ENCODE peak calls at places on chromosomes 11 and 22, in nine cellular contexts. One of them, this sample, is unnamed. For H3K4me1, the result is how much of the 10 kb centered on the place peaks cover.

GRCh38 chr11:119388103-119388502 is 6.6 kb upstream of the USP2 start:
- DNase-seq in body of pancreas: no peak
- DNase-seq in heart left ventricle: no peak
- DNase-seq in A549: no peak
- DNase-seq in stomach: no peak
- DNase-seq in upper lobe of left lung: no peak
- DNase-seq in IMR-90: no peak
- DNase-seq in gastrocnemius medialis: no peak
- DNase-seq in prostate gland: no peak
- DNase-seq in this sample: no peak

GRCh38 chr11:62124186-62125113 is 639 bp downstream of the INCENP start:
- DNase-seq in body of pancreas: peak
- DNase-seq in heart left ventricle: peak
- DNase-seq in A549: no peak
- DNase-seq in stomach: no peak
- DNase-seq in upper lobe of left lung: peak
- DNase-seq in IMR-90: peak
- DNase-seq in gastrocnemius medialis: no peak
- DNase-seq in prostate gland: peak
- DNase-seq in this sample: no peak

GRCh38 chr11:118643142-118643994 is 36.0 kb downstream of the PHLDB1 start:
- DNase-seq in body of pancreas: peak
- DNase-seq in heart left ventricle: no peak
- DNase-seq in A549: no peak
- DNase-seq in stomach: no peak
- DNase-seq in upper lobe of left lung: no peak
- DNase-seq in IMR-90: no peak
- DNase-seq in gastrocnemius medialis: peak
- DNase-seq in prostate gland: no peak
- DNase-seq in this sample: peak

GRCh38 chr22:37016134-37016910 is 2.9 kb downstream of the TST start:
- DNase-seq in body of pancreas: no peak
- DNase-seq in heart left ventricle: no peak
- DNase-seq in A549: no peak
- DNase-seq in stomach: peak
- DNase-seq in upper lobe of left lung: no peak
- DNase-seq in IMR-90: no peak
- DNase-seq in gastrocnemius medialis: no peak
- DNase-seq in prostate gland: no peak
- DNase-seq in this sample: no peak

GRCh38 chr11:8080069-8080670 is 841 bp upstream of the TUB start:
- DNase-seq in body of pancreas: no peak
- DNase-seq in heart left ventricle: no peak
- DNase-seq in A549: no peak
- DNase-seq in stomach: no peak
- DNase-seq in upper lobe of left lung: no peak
- DNase-seq in IMR-90: no peak
- DNase-seq in gastrocnemius medialis: no peak
- DNase-seq in prostate gland: no peak
- DNase-seq in this sample: no peak

GRCh38 chr22:31046591-31047226 is 34.4 kb upstream of the SMTN start:
- DNase-seq in body of pancreas: peak
- DNase-seq in heart left ventricle: peak
- DNase-seq in A549: no peak
- DNase-seq in stomach: peak
- DNase-seq in upper lobe of left lung: peak
- DNase-seq in IMR-90: peak
- DNase-seq in gastrocnemius medialis: peak
- DNase-seq in prostate gland: no peak
- DNase-seq in this sample: peak

GRCh38 chr11:66366844-66367477 is 4.6 kb downstream of the SLC29A2 start:
- DNase-seq in body of pancreas: no peak
- DNase-seq in heart left ventricle: no peak
- DNase-seq in A549: no peak
- DNase-seq in stomach: no peak
- DNase-seq in upper lobe of left lung: no peak
- DNase-seq in IMR-90: no peak
- DNase-seq in gastrocnemius medialis: no peak
- DNase-seq in prostate gland: no peak
- DNase-seq in this sample: no peak

GRCh38 chr11:63768232-63769043 is at the start of gene ZFTA:
- DNase-seq in body of pancreas: peak
- DNase-seq in heart left ventricle: peak
- DNase-seq in A549: peak
- DNase-seq in stomach: peak
- DNase-seq in upper lobe of left lung: peak
- DNase-seq in IMR-90: peak
- DNase-seq in gastrocnemius medialis: no peak
- DNase-seq in prostate gland: peak
- DNase-seq in this sample: peak

GRCh38 chr11:45527898-45528297 is 137.5 kb downstream of the CHST1 start:
- DNase-seq in body of pancreas: no peak
- DNase-seq in heart left ventricle: no peak
- DNase-seq in A549: no peak
- DNase-seq in stomach: no peak
- DNase-seq in upper lobe of left lung: no peak
- DNase-seq in IMR-90: no peak
- DNase-seq in gastrocnemius medialis: no peak
- DNase-seq in prostate gland: no peak
- DNase-seq in this sample: no peak

GRCh38 chr11:64036081-64037026 is 623 bp downstream of the FLRT1 start:
- DNase-seq in body of pancreas: peak
- DNase-seq in heart left ventricle: peak
- DNase-seq in A549: no peak
- DNase-seq in stomach: no peak
- DNase-seq in upper lobe of left lung: no peak
- DNase-seq in IMR-90: peak
- DNase-seq in gastrocnemius medialis: peak
- DNase-seq in prostate gland: no peak
- DNase-seq in this sample: peak

GRCh38 chr11:115920087-115920461 is 415.9 kb upstream of the CADM1 start:
- DNase-seq in body of pancreas: no peak
- DNase-seq in heart left ventricle: no peak
- DNase-seq in A549: no peak
- DNase-seq in stomach: no peak
- DNase-seq in upper lobe of left lung: no peak
- DNase-seq in IMR-90: peak
- DNase-seq in gastrocnemius medialis: no peak
- DNase-seq in prostate gland: no peak
- DNase-seq in this sample: no peak

GRCh38 chr22:18947905-18948304 is 11.8 kb upstream of the PRODH start:
- DNase-seq in body of pancreas: no peak
- DNase-seq in heart left ventricle: peak
- DNase-seq in A549: no peak
- DNase-seq in stomach: no peak
- DNase-seq in upper lobe of left lung: peak
- DNase-seq in IMR-90: no peak
- DNase-seq in gastrocnemius medialis: no peak
- DNase-seq in prostate gland: no peak
- DNase-seq in this sample: peak

GRCh38 chr11:10856689-10857603 is 907 bp downstream of the ZBED5 start:
- DNase-seq in body of pancreas: peak
- DNase-seq in heart left ventricle: peak
- DNase-seq in A549: peak
- DNase-seq in stomach: peak
- DNase-seq in upper lobe of left lung: peak
- DNase-seq in IMR-90: peak
- DNase-seq in gastrocnemius medialis: peak
- DNase-seq in prostate gland: peak
- DNase-seq in this sample: peak

GRCh38 chr22:24054356-24054755 is 43.3 kb downstream of the CABIN1 start:
- DNase-seq in body of pancreas: no peak
- DNase-seq in heart left ventricle: no peak
- DNase-seq in A549: no peak
- DNase-seq in stomach: no peak
- DNase-seq in upper lobe of left lung: no peak
- DNase-seq in IMR-90: peak
- DNase-seq in gastrocnemius medialis: no peak
- DNase-seq in prostate gland: no peak
- DNase-seq in this sample: no peak

GRCh38 chr11:77515483-77515882 is 41.6 kb upstream of the PAK1 start:
- DNase-seq in body of pancreas: no peak
- DNase-seq in heart left ventricle: no peak
- DNase-seq in A549: peak
- DNase-seq in stomach: no peak
- DNase-seq in upper lobe of left lung: no peak
- DNase-seq in IMR-90: no peak
- DNase-seq in gastrocnemius medialis: no peak
- DNase-seq in prostate gland: no peak
- DNase-seq in this sample: no peak

DNA sequence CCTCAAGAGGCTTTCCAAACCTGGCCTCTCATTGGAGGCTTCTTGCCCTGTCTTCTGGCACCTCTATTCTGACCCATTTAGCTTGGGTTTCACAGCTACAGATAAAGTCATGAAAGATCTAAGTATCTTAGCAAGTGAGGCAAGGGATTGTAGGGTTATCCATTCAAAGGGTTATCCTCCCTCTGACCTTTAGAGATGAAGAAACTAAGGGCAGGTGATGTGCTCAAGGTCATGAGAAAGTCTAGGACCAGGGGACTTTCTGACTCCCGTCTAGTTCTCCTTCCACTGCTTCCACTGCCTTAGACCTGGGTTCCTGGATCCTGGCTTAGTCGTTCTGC is 7.2 kb downstream of the PHOX2A start:
- DNase-seq in body of pancreas: no peak
- DNase-seq in heart left ventricle: no peak
- DNase-seq in A549: no peak
- DNase-seq in stomach: no peak
- DNase-seq in upper lobe of left lung: no peak
- DNase-seq in IMR-90: no peak
- DNase-seq in gastrocnemius medialis: no peak
- DNase-seq in prostate gland: no peak
- DNase-seq in this sample: no peak
- TF ChIP-seq POLR2A in body of pancreas: no peak
- TF ChIP-seq POLR2A in heart left ventricle: no peak
- TF ChIP-seq POLR2A in A549: no peak
- TF ChIP-seq POLR2A in stomach: no peak
- TF ChIP-seq POLR2A in upper lobe of left lung: no peak
- TF ChIP-seq POLR2A in IMR-90: no peak
- TF ChIP-seq POLR2A in gastrocnemius medialis: no peak
- TF ChIP-seq POLR2A in prostate gland: no peak
- TF ChIP-seq POLR2A in this sample: no peak

GRCh38 chr22:50308597-50308935 is 1.1 kb upstream of the PLXNB2 start:
- DNase-seq in body of pancreas: peak
- DNase-seq in heart left ventricle: peak
- DNase-seq in A549: peak
- DNase-seq in stomach: no peak
- DNase-seq in upper lobe of left lung: peak
- DNase-seq in IMR-90: peak
- DNase-seq in gastrocnemius medialis: peak
- DNase-seq in prostate gland: no peak
- DNase-seq in this sample: peak

GRCh38 chr22:50309601-50309991 is 2.1 kb upstream of the PLXNB2 start:
- DNase-seq in body of pancreas: no peak
- DNase-seq in heart left ventricle: peak
- DNase-seq in A549: no peak
- DNase-seq in stomach: no peak
- DNase-seq in upper lobe of left lung: no peak
- DNase-seq in IMR-90: no peak
- DNase-seq in gastrocnemius medialis: no peak
- DNase-seq in prostate gland: no peak
- DNase-seq in this sample: peak

GRCh38 chr22:50306753-50307749 is at the start of gene PLXNB2:
- DNase-seq in body of pancreas: peak
- DNase-seq in heart left ventricle: peak
- DNase-seq in A549: peak
- DNase-seq in stomach: peak
- DNase-seq in upper lobe of left lung: peak
- DNase-seq in IMR-90: peak
- DNase-seq in gastrocnemius medialis: no peak
- DNase-seq in prostate gland: peak
- DNase-seq in this sample: peak

GRCh38 chr22:50308986-50309600 is 1.6 kb upstream of the PLXNB2 start:
- DNase-seq in body of pancreas: no peak
- DNase-seq in heart left ventricle: peak
- DNase-seq in A549: no peak
- DNase-seq in stomach: no peak
- DNase-seq in upper lobe of left lung: no peak
- DNase-seq in IMR-90: no peak
- DNase-seq in gastrocnemius medialis: no peak
- DNase-seq in prostate gland: no peak
- DNase-seq in this sample: no peak

DNA sequence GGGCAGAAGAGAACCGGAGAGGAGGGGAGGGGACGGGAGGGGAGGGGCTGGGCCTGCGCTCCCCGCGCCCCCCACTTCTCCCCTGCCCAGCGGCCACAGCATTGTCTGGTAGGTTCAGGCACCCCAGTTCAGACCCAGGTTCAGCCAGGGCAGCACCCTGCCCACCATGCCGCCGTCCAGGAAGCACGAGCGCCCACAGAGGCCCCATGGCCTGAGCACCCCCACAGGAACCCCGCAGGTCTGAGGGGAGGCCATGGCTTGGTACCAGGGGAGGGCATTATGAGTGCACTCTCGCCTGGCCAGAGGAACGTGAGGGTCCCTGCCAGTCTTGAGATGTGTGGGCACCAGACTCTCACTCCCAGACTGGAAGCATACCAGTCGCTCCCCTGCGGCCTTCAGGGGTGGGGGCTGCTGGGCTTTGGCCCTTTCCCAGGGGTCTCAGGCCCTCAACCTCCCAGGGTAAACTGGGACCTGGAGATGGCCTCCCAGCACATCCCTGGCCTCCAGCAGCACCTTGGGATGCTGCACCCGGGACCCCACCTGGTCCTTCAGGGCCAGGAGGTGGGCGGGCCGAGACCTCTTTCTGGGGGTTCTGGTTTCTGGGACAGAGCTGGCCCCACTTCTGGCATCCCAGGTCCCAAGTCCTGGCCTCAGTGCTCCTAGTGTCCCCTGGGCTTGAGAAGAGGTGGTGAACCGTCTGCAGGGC is 598 bp upstream of the PLXNB2 start:
- DNase-seq in body of pancreas: no peak
- DNase-seq in heart left ventricle: peak
- DNase-seq in A549: no peak
- DNase-seq in stomach: no peak
- DNase-seq in upper lobe of left lung: no peak
- DNase-seq in IMR-90: no peak
- DNase-seq in gastrocnemius medialis: no peak
- DNase-seq in prostate gland: no peak
- DNase-seq in this sample: no peak
- H3K4me1 ChIP-seq in body of pancreas: under half
- H3K4me1 ChIP-seq in heart left ventricle: under half
- H3K4me1 ChIP-seq in A549: under half
- H3K4me1 ChIP-seq in stomach: half or more
- H3K4me1 ChIP-seq in upper lobe of left lung: half or more
- H3K4me1 ChIP-seq in IMR-90: under half
- H3K4me1 ChIP-seq in gastrocnemius medialis: under half
- H3K4me1 ChIP-seq in prostate gland: under half
- H3K4me1 ChIP-seq in this sample: under half

GRCh38 chr22:45180280-45180679 is 16.6 kb downstream of the NUP50 start:
- DNase-seq in body of pancreas: no peak
- DNase-seq in heart left ventricle: no peak
- DNase-seq in A549: no peak
- DNase-seq in stomach: no peak
- DNase-seq in upper lobe of left lung: peak
- DNase-seq in IMR-90: no peak
- DNase-seq in gastrocnemius medialis: no peak
- DNase-seq in prostate gland: no peak
- DNase-seq in this sample: no peak
- TF ChIP-seq POLR2A in body of pancreas: no peak
- TF ChIP-seq POLR2A in heart left ventricle: no peak
- TF ChIP-seq POLR2A in A549: no peak
- TF ChIP-seq POLR2A in stomach: no peak
- TF ChIP-seq POLR2A in upper lobe of left lung: no peak
- TF ChIP-seq POLR2A in IMR-90: no peak
- TF ChIP-seq POLR2A in gastrocnemius medialis: no peak
- TF ChIP-seq POLR2A in prostate gland: no peak
- TF ChIP-seq POLR2A in this sample: no peak

GRCh38 chr11:72720047-72720446 is 32.2 kb downstream of the ARAP1 start:
- DNase-seq in body of pancreas: peak
- DNase-seq in heart left ventricle: no peak
- DNase-seq in A549: no peak
- DNase-seq in stomach: no peak
- DNase-seq in upper lobe of left lung: peak
- DNase-seq in IMR-90: no peak
- DNase-seq in gastrocnemius medialis: no peak
- DNase-seq in prostate gland: no peak
- DNase-seq in this sample: no peak
- H3K4me1 ChIP-seq in body of pancreas: half or more
- H3K4me1 ChIP-seq in heart left ventricle: under half
- H3K4me1 ChIP-seq in A549: under half
- H3K4me1 ChIP-seq in stomach: half or more
- H3K4me1 ChIP-seq in upper lobe of left lung: half or more
- H3K4me1 ChIP-seq in IMR-90: under half
- H3K4me1 ChIP-seq in gastrocnemius medialis: half or more
- H3K4me1 ChIP-seq in prostate gland: under half
- H3K4me1 ChIP-seq in this sample: under half

This sample was measured in adrenal gland.